ENCODE peak calls at places on chromosomes 13 and 19, in seven cellular contexts. L, I, Y, W, B, D and G are unnamed samples.
A peak's percentile ranks its signal among the peaks of the same experiment; 100 is the strongest.

GRCh38 chr13:50230365-50230978 is 215.2 kb downstream of the KCNRG start:
- DNase-seq in L (no peak), I (no peak), Y (no peak), W (no peak), B (no peak), D (no peak), G (no peak)

GRCh38 chr13:41988244-41988643 is 27.3 kb upstream of the VWA8 start:
- DNase-seq in L (no peak), I (no peak), Y (no peak), W (no peak), B (no peak), D (no peak), G (no peak)

GRCh38 chr13:46992383-46992952 is 95.6 kb upstream of the HTR2A start:
- DNase-seq in L (no peak), I (no peak), Y (no peak), W (peak; percentile 23), B (no peak), D (no peak), G (no peak)

GRCh38 chr13:77218274-77218673 is 108.6 kb downstream of the MYCBP2 start:
- DNase-seq in L (no peak), I (no peak), Y (no peak), W (no peak), B (no peak), D (no peak), G (no peak)

GRCh38 chr19:17680235-17680722 is 7.9 kb downstream of the UNC13A start:
- DNase-seq in L (peak; percentile 68), I (peak; percentile 78), Y (peak; percentile 71), W (peak; percentile 57), B (no peak), D (peak; percentile 82), G (peak; percentile 70)

GRCh38 chr19:15780595-15781418 is 6.7 kb upstream of the OR10H5 start:
- DNase-seq in L (no peak), I (no peak), Y (no peak), W (no peak), B (no peak), D (no peak), G (no peak)

GRCh38 chr13:44371421-44371820 is 2.2 kb upstream of the SERP2 start:
- DNase-seq in L (no peak), I (no peak), Y (no peak), W (no peak), B (no peak), D (no peak), G (no peak)

GRCh38 chr19:11342429-11342828 is 3.0 kb upstream of the RAB3D start:
- DNase-seq in L (no peak), I (no peak), Y (no peak), W (no peak), B (no peak), D (no peak), G (no peak)

GRCh38 chr19:51891193-51891747 is 3.5 kb upstream of the ZNF577 start:
- DNase-seq in L (no peak), I (no peak), Y (no peak), W (no peak), B (no peak), D (no peak), G (no peak)

GRCh38 chr13:93265800-93266199 is 39.2 kb downstream of the GPC6 start:
- DNase-seq in L (no peak), I (no peak), Y (no peak), W (no peak), B (no peak), D (no peak), G (no peak)

GRCh38 chr13:111575276-111575675 is 254.8 kb downstream of the TEX29 start:
- DNase-seq in L (no peak), I (no peak), Y (no peak), W (no peak), B (no peak), D (no peak), G (no peak)

GRCh38 chr13:77715233-77715891 is 17.9 kb downstream of the SLAIN1 start:
- DNase-seq in L (no peak), I (no peak), Y (no peak), W (no peak), B (no peak), D (no peak), G (no peak)

GRCh38 chr13:34671136-34671535 is 270.9 kb upstream of the NBEA start:
- DNase-seq in L (no peak), I (peak; percentile 10), Y (no peak), W (no peak), B (no peak), D (peak; percentile 40), G (no peak)

GRCh38 chr13:29479716-29480492 is 115.6 kb downstream of the SLC7A1 start:
- DNase-seq in L (no peak), I (no peak), Y (no peak), W (no peak), B (no peak), D (no peak), G (no peak)

GRCh38 chr19:18611327-18612050 is 1.2 kb upstream of the TMEM59L start:
- DNase-seq in L (no peak), I (no peak), Y (no peak), W (no peak), B (no peak), D (no peak), G (no peak)

GRCh38 chr13:51501592-51502205 is 48.9 kb upstream of the INTS6 start:
- DNase-seq in L (no peak), I (no peak), Y (no peak), W (no peak), B (no peak), D (no peak), G (no peak)

GRCh38 chr13:38394777-38395504 is 45.3 kb downstream of the UFM1 start:
- DNase-seq in L (no peak), I (no peak), Y (no peak), W (no peak), B (no peak), D (no peak), G (no peak)

GRCh38 chr13:110980921-110981320 is 66.1 kb upstream of the ANKRD10 start:
- DNase-seq in L (no peak), I (no peak), Y (no peak), W (no peak), B (no peak), D (no peak), G (no peak)

GRCh38 chr13:93535256-93535655 is 308.6 kb downstream of the GPC6 start:
- DNase-seq in L (no peak), I (no peak), Y (no peak), W (no peak), B (no peak), D (no peak), G (no peak)

GRCh38 chr19:33866696-33867095 is 70.0 kb downstream of the KCTD15 start:
- DNase-seq in L (no peak), I (no peak), Y (no peak), W (no peak), B (no peak), D (no peak), G (no peak)

GRCh38 chr19:33868821-33869412 is 72.2 kb downstream of the KCTD15 start:
- DNase-seq in L (no peak), I (peak; percentile 37), Y (no peak), W (peak; percentile 48), B (no peak), D (no peak), G (no peak)

GRCh38 chr19:33871605-33872004 is 74.9 kb downstream of the KCTD15 start:
- DNase-seq in L (no peak), I (no peak), Y (no peak), W (no peak), B (no peak), D (no peak), G (no peak)

GRCh38 chr19:33865306-33865705 is 68.6 kb downstream of the KCTD15 start:
- DNase-seq in L (no peak), I (no peak), Y (no peak), W (no peak), B (no peak), D (no peak), G (no peak)

DNA sequence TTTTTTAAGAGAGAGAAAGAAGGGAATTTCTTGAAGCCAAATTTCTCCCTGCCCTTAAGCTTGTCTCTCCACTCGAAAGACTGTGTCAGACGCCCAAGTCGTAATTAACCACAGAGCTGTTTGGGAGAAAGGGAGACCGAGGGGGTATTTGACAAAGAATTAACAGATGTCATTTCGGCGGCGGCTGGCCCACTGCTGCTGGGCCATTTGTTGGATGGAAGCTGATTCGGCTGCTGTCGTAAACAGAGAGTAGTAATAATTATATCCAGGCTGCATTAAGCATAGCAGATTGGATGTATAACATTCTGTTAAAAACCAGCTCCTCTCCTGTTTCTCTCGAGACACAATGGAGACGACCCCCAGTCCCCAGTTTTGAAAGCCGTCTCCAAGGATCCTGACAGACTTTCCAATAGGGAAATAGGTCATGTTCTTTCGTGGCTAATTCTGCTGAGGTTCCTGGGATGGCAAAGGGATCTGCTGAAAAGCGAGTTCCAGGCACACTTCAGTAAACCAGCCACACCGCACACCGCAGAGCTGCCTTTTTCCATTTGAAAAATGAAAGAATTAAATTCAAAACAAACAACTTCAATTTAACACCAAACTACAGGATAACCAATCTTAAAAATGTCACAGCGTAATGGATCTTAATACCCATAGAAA is 71.5 kb downstream of the KCTD15 start:
- DNase-seq in L (no peak), I (no peak), Y (no peak), W (no peak), B (no peak), D (no peak), G (no peak)
- H3K4me3 ChIP-seq in L (no peak overlapping the region), I (peak overlapping the region; percentile 20), Y (no peak overlapping the region), W (peak overlapping the region; percentile 14), B (no peak overlapping the region), D (peak overlapping the region; percentile 35), G (no peak overlapping the region)

GRCh38 chr19:40933025-40933424 is 51.0 kb upstream of the CYP2A7 start:
- DNase-seq in L (no peak), I (no peak), Y (peak; percentile 41), W (no peak), B (no peak), D (no peak), G (no peak)

GRCh38 chr19:40928859-40929258 is 46.8 kb upstream of the CYP2A7 start:
- DNase-seq in L (no peak), I (no peak), Y (no peak), W (no peak), B (no peak), D (no peak), G (no peak)

GRCh38 chr19:40923934-40924391 is 41.9 kb upstream of the CYP2A7 start:
- DNase-seq in L (no peak), I (no peak), Y (no peak), W (no peak), B (no peak), D (no peak), G (no peak)

GRCh38 chr19:40932008-40932959 is 50.3 kb upstream of the CYP2A7 start:
- DNase-seq in L (no peak), I (no peak), Y (no peak), W (no peak), B (no peak), D (no peak), G (no peak)

GRCh38 chr19:40927567-40927966 is 45.5 kb upstream of the CYP2A7 start:
- DNase-seq in L (no peak), I (no peak), Y (no peak), W (no peak), B (no peak), D (no peak), G (no peak)
- H3K4me3 ChIP-seq in L (no peak overlapping the region), I (no peak overlapping the region), Y (no peak overlapping the region), W (no peak overlapping the region), B (no peak overlapping the region), D (no peak overlapping the region), G (peak overlapping the region; percentile 46)

GRCh38 chr19:48967346-48968178 is 2.5 kb downstream of the FTL start:
- DNase-seq in L (no peak), I (peak; percentile 44), Y (peak; percentile 60), W (no peak), B (no peak), D (peak; percentile 62), G (peak; percentile 80)
- H3K4me3 ChIP-seq in L (no peak overlapping the region), I (peak overlapping the region; percentile 94), Y (peak overlapping the region; percentile 66), W (no peak overlapping the region), B (peak overlapping the region; percentile 72), D (peak overlapping the region; percentile 90), G (peak overlapping the region; percentile 80)

GRCh38 chr19:43634068-43634467 is 5.6 kb downstream of the CADM4 start:
- DNase-seq in L (no peak), I (no peak), Y (no peak), W (no peak), B (no peak), D (no peak), G (no peak)
- H3K4me3 ChIP-seq in L (no peak overlapping the region), I (no peak overlapping the region), Y (no peak overlapping the region), W (no peak overlapping the region), B (no peak overlapping the region), D (no peak overlapping the region), G (no peak overlapping the region)